ENCODE peak calls at places on chromosomes 16 and 17, in seven cellular contexts. E is prostate gland; U is foreskin keratinocyte; W is CD8-positive, alpha-beta memory T cell; H is ovary; B is transverse colon; L is mucosa of descending colon. X is an unnamed sample. For H3K4me1, the result is how much of the 10 kb centered on the place peaks cover.

GRCh38 chr16:87822571-87822970 is 46.7 kb downstream of the SLC7A5 start:
- DNase-seq in E (no peak), U (no peak), W (no peak), H (no peak), B (no peak), L (no peak), X (no peak)

GRCh38 chr17:55177159-55177913 is 87.4 kb upstream of the HLF start:
- DNase-seq in E (no peak), U (no peak), W (no peak), H (no peak), B (no peak), L (peak), X (no peak)

GRCh38 chr16:80103463-80103862 is 437.3 kb upstream of the DYNLRB2 start:
- DNase-seq in E (no peak), U (peak), W (no peak), H (no peak), B (no peak), L (no peak), X (no peak)

GRCh38 chr17:6912110-6913051 is 80.9 kb upstream of the TEKT1 start:
- DNase-seq in E (no peak), U (no peak), W (no peak), H (no peak), B (no peak), L (no peak), X (no peak)

GRCh38 chr16:3698941-3699340 is 18.4 kb downstream of the TRAP1 start:
- DNase-seq in E (no peak), U (no peak), W (no peak), H (no peak), B (no peak), L (no peak), X (no peak)

GRCh38 chr16:15644306-15644961 is 1.5 kb upstream of the MARF1 start:
- DNase-seq in E (peak), U (peak), W (no peak), H (no peak), B (peak), L (peak), X (no peak)

GRCh38 chr16:79571753-79572544 is 28.6 kb downstream of the MAF start:
- DNase-seq in E (no peak), U (no peak), W (no peak), H (no peak), B (no peak), L (no peak), X (no peak)

GRCh38 chr16:71807905-71808592 is 585 bp downstream of the AP1G1 start:
- DNase-seq in E (peak), U (peak), W (peak), H (no peak), B (peak), L (peak), X (peak)

GRCh38 chr16:35148748-35149147 is 1689.3 kb downstream of the TP53TG3F start:
- DNase-seq in E (no peak), U (no peak), W (no peak), H (no peak), B (no peak), L (no peak), X (no peak)

GRCh38 chr17:56867948-56868376 is 34.0 kb downstream of the DGKE start:
- DNase-seq in E (peak), U (peak), W (no peak), H (no peak), B (no peak), L (no peak), X (no peak)

GRCh38 chr17:50687200-50688066 is 20.3 kb downstream of the ANKRD40 start:
- DNase-seq in E (no peak), U (no peak), W (no peak), H (peak), B (no peak), L (no peak), X (peak)

GRCh38 chr16:48099455-48099854 is 56.3 kb downstream of the ABCC12 start:
- DNase-seq in E (no peak), U (no peak), W (no peak), H (no peak), B (no peak), L (no peak), X (no peak)

GRCh38 chr17:7021993-7022778 is 664 bp upstream of the BCL6B start:
- DNase-seq in E (peak), U (no peak), W (peak), H (peak), B (peak), L (peak), X (peak)

GRCh38 chr17:7416323-7416722 is 3.8 kb upstream of the SPEM1 start:
- DNase-seq in E (no peak), U (no peak), W (no peak), H (no peak), B (no peak), L (no peak), X (no peak)

GRCh38 chr17:31549525-31550388 is 158.3 kb downstream of the RAB11FIP4 start:
- DNase-seq in E (peak), U (peak), W (peak), H (peak), B (peak), L (peak), X (peak)

GRCh38 chr17:73591278-73592078 is 52.8 kb downstream of the SDK2 start:
- DNase-seq in E (no peak), U (no peak), W (no peak), H (no peak), B (peak), L (peak), X (no peak)

GRCh38 chr17:57672205-57672632 is 72.9 kb downstream of the CCDC182 start:
- DNase-seq in E (peak), U (peak), W (peak), H (no peak), B (no peak), L (no peak), X (peak)

GRCh38 chr17:69466905-69467630 is 52.6 kb downstream of the MAP2K6 start:
- DNase-seq in E (no peak), U (peak), W (no peak), H (no peak), B (no peak), L (no peak), X (no peak)

GRCh38 chr16:24820522-24820921 is 25.2 kb upstream of the SLC5A11 start:
- DNase-seq in E (no peak), U (peak), W (no peak), H (no peak), B (no peak), L (no peak), X (no peak)

GRCh38 chr17:19258371-19258770 is 21.2 kb downstream of the EPN2 start:
- DNase-seq in E (no peak), U (no peak), W (no peak), H (no peak), B (no peak), L (no peak), X (no peak)

GRCh38 chr17:77613627-77614026 is 344.9 kb upstream of the TNRC6C start:
- DNase-seq in E (no peak), U (no peak), W (no peak), H (no peak), B (no peak), L (no peak), X (no peak)

GRCh38 chr17:2399572-2400473 is 1.0 kb downstream of the MNT start:
- DNase-seq in E (peak), U (peak), W (peak), H (peak), B (peak), L (peak), X (peak)

GRCh38 chr17:11935734-11936406 is 61.4 kb downstream of the ZNF18 start:
- DNase-seq in E (peak), U (no peak), W (no peak), H (no peak), B (peak), L (peak), X (peak)

GRCh38 chr16:66372898-66373155 is 6.3 kb downstream of the CDH5 start:
- DNase-seq in E (no peak), U (no peak), W (no peak), H (no peak), B (no peak), L (no peak), X (no peak)

GRCh38 chr17:66667491-66668030 is 167.4 kb upstream of the CACNG5 start:
- DNase-seq in E (no peak), U (no peak), W (peak), H (no peak), B (no peak), L (no peak), X (no peak)

GRCh38 chr16:85162478-85163277 is 50.4 kb upstream of the CIBAR2 start:
- DNase-seq in E (no peak), U (no peak), W (no peak), H (peak), B (peak), L (peak), X (peak)
- H3K4me1 ChIP-seq in E (under half), U (under half), W (under half), H (under half), B (half or more), L (under half), X (under half)

GRCh38 chr16:56936491-56936890 is 4.5 kb downstream of the HERPUD1 start:
- DNase-seq in E (no peak), U (no peak), W (no peak), H (no peak), B (no peak), L (no peak), X (no peak)

GRCh38 chr16:56935201-56935600 is 3.3 kb downstream of the HERPUD1 start:
- DNase-seq in E (no peak), U (no peak), W (no peak), H (no peak), B (no peak), L (no peak), X (no peak)

GRCh38 chr16:56939801-56940200 is 7.9 kb downstream of the HERPUD1 start:
- DNase-seq in E (no peak), U (no peak), W (no peak), H (no peak), B (no peak), L (no peak), X (no peak)

GRCh38 chr16:56938664-56939513 is 6.9 kb downstream of the HERPUD1 start:
- DNase-seq in E (no peak), U (no peak), W (peak), H (no peak), B (no peak), L (no peak), X (no peak)

DNA sequence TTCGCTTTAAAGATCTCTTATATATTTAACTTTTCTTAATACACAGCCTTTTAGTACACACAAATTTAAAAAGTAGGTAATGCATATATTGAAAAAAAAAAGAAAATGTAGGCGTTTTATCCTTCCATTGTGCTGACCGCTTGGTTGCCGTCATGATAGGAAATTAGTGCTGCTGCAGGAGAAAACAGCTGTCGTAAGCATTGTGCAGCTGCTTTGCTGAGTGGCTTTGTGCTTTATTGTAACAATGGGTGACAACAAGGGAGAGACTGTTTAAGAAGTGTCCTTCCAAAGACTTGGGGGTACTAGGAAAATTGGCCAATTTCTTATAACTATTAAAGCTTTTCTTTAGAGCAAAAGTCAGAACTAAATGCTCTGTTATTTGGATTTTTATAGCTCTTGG is 5.0 kb downstream of the HERPUD1 start:
- DNase-seq in E (no peak), U (no peak), W (no peak), H (no peak), B (no peak), L (no peak), X (no peak)
- H3K4me1 ChIP-seq in E (under half), U (under half), W (half or more), H (under half), B (half or more), L (under half), X (under half)

GRCh38 chr17:76498886-76499667 is 2.1 kb downstream of the RHBDF2 start:
- DNase-seq in E (no peak), U (no peak), W (no peak), H (no peak), B (no peak), L (no peak), X (no peak)

GRCh38 chr17:76495663-76496400 is 5.4 kb downstream of the RHBDF2 start:
- DNase-seq in E (no peak), U (no peak), W (no peak), H (no peak), B (no peak), L (no peak), X (no peak)

GRCh38 chr17:76497699-76497978 is 3.6 kb downstream of the RHBDF2 start:
- DNase-seq in E (no peak), U (no peak), W (no peak), H (no peak), B (no peak), L (no peak), X (no peak)

GRCh38 chr17:76497979-76498885 is 3.0 kb downstream of the RHBDF2 start:
- DNase-seq in E (peak), U (peak), W (no peak), H (peak), B (peak), L (peak), X (peak)

GRCh38 chr17:76496464-76496863 is 4.8 kb downstream of the RHBDF2 start:
- DNase-seq in E (no peak), U (no peak), W (no peak), H (no peak), B (no peak), L (no peak), X (no peak)
- H3K4me1 ChIP-seq in E (under half), U (under half), W (half or more), H (under half), B (half or more), L (half or more), X (half or more)

DNA sequence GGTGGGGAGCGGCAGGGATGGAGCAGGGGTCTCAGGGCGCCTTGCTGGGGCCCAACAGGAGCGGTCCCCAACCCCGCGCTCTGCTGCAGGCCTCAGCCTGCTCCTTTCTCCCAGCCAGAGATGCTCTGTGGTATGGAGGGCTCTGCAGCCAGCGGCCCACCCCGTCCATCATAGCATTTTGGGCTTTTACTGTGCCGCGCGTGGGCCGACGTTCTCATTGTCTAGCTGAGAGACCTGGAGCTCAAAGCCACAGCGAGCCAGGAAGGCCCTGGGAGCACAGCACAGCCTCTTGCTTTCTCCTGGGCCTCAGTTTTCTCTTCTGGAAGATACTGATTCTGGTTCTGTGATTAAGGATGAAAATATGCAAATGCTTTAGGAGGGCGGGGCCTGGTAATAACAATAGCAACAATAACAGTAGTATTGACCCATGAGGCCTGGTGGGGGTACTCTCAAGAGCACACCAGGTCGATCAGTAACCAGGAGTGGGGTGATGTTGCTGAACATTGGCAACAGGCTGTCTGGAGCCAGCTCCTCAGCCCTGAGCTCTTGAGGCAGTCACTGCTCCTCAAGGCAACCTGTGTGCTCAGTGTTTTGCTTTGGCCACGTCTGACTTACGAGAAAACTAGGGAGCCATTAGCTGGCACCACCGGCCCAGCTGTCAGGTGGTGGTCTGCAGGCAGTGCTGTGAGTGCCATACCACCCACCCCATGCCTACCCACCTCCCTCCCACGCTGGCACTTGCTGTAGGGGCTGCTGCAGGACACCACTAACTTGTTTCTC is 1.1 kb upstream of the RASD1 start:
- DNase-seq in E (no peak), U (no peak), W (no peak), H (peak), B (no peak), L (no peak), X (no peak)
- H3K4me1 ChIP-seq in E (under half), U (under half), W (under half), H (under half), B (under half), L (under half), X (under half)

DNA sequence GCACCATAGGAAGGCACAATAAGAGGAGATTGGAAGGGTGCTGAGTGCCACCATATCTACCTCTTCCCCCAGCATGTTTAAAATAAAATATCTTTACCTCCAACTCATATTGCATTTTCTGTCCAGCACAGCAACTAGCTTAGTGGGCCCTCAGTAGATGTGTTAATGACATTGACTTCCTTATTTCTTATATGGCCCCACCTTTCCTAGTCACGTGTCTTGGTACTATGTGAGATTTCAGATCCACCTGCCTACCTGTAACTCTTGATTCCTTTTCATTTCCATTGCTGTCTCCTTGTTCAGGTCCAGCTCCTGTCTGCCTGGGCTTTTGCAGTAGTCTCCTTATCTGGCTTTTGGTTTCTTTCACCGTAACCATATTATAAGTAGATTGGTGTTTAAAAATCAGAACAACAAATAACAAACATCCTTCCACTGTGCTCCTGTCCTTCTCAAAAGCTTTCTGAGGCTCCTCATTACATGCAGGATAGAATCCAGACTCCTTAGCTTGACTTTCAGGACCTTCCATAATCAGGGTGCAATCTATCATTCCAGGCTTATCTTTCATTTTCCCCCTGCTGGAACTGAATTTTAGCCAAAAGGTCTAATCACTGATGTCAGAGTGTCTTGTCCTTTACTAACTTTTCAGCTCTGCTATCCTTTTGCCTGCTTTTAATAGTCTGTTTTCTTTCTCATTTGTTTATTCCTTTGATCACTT is 71.3 kb downstream of the FTO start:
- DNase-seq in E (no peak), U (no peak), W (no peak), H (no peak), B (no peak), L (peak), X (no peak)
- H3K4me1 ChIP-seq in E (under half), U (under half), W (under half), H (under half), B (half or more), L (half or more), X (under half)

DNA sequence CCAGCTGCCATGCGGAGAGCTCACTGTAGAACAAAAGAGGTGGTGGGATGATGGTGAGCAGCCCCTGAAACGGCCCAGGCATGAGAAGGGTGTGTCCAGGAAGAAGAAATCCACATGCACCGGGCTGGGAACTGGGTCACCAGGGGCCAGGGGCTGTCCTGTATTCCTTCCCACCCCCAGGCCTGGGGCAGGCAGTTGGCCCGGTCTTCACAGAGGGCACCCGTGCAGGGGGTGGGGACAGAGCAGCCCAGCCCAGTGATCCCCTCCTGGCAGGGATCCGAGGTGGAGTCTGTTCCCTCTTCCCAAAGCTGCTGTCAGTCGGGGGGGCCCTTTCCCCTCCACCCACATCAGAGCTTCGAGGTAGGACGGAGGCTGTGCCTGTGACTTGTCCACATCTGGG is 9.2 kb downstream of the HS3ST6 start:
- DNase-seq in E (no peak), U (no peak), W (no peak), H (no peak), B (no peak), L (no peak), X (no peak)
- H3K4me1 ChIP-seq in E (under half), U (under half), W (under half), H (under half), B (under half), L (under half), X (under half)

GRCh38 chr17:34386925-34387550 is 24.0 kb upstream of the CCL1 start:
- DNase-seq in E (no peak), U (no peak), W (no peak), H (no peak), B (no peak), L (no peak), X (peak)

GRCh38 chr17:34390649-34391048 is 27.6 kb upstream of the CCL1 start:
- DNase-seq in E (no peak), U (no peak), W (no peak), H (no peak), B (no peak), L (no peak), X (no peak)

GRCh38 chr17:34391241-34391640 is 28.2 kb upstream of the CCL1 start:
- DNase-seq in E (no peak), U (no peak), W (no peak), H (no peak), B (no peak), L (no peak), X (no peak)

GRCh38 chr17:34387566-34387965 is 24.5 kb upstream of the CCL1 start:
- DNase-seq in E (no peak), U (no peak), W (no peak), H (no peak), B (no peak), L (no peak), X (no peak)

DNA sequence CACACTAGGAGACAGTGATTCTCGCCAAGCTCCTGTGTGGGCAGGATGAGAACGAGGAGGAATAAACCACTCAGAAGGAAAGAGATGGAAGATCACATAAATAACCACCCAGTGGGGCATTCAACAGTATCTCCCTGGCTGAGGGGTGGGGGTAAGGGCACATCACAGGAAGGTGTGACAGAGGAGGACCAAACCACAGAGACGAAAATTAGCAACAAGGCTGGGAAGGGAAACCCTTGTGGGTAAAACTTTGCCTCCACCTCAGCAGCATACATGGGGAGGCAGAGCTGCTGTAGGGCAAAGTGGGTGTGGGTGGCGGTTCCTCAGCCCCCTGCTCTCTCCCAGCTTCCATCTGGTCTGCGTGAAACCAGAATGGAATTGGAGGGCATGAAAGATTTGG is 26.3 kb upstream of the CCL1 start:
- DNase-seq in E (no peak), U (no peak), W (no peak), H (no peak), B (peak), L (no peak), X (no peak)
- H3K4me1 ChIP-seq in E (under half), U (under half), W (under half), H (under half), B (under half), L (under half), X (under half)

DNA sequence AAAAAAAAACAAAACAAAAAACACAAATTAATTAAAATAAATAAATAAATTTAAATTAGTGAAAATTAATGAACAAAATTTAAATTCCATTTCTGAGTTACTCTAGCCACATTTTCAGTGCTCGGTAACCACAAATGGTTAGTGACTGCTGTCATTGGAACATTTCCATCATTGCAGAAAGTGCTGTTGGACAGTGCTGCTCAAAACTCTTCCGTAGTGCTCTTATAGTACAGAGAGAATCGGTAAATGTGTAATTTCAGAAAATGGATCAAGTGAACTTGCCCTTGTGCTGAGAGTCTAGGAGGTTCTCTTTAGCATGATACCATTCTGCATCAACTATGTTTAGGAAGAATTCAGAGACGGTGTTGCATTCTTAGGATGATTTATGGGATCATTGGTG is 23.7 kb downstream of the ZNRF1 start:
- DNase-seq in E (no peak), U (no peak), W (no peak), H (no peak), B (no peak), L (no peak), X (no peak)
- H3K4me1 ChIP-seq in E (under half), U (under half), W (under half), H (under half), B (under half), L (under half), X (under half)

X was measured in adrenal gland.